ENCODE peak calls at places on chromosomes 13 and 19, in ten cellular contexts. G is left lung, H is heart right ventricle, D is fibroblast of lung, B is H7, I is mucosa of descending colon, L is right lobe of liver, N is adrenal gland, U is cardiac fibroblast, F is lower leg skin. P is an unnamed sample.

GRCh38 chr19:1122972-1123363 is 19.2 kb downstream of the GPX4 start:
- DNase-seq in G (no peak), H (peak; percentile 63), D (peak; percentile 76), B (peak; percentile 100), I (peak; percentile 92), L (peak; percentile 72), N (peak; percentile 84), U (peak; percentile 90), F (no peak), P (peak; percentile 56)

GRCh38 chr19:29275266-29275665 is 62.3 kb upstream of the UQCRFS1 start:
- DNase-seq in G (no peak), H (no peak), D (no peak), B (no peak), I (no peak), L (no peak), N (no peak), U (no peak), F (no peak), P (no peak)

GRCh38 chr13:106533940-106534843 is 1.3 kb downstream of the EFNB2 start:
- DNase-seq in G (peak; percentile 50), H (peak; percentile 53), D (peak; percentile 83), B (peak; percentile 67), I (peak; percentile 71), L (peak; percentile 53), N (peak; percentile 29), U (peak; percentile 63), F (no peak), P (no peak)

GRCh38 chr19:39413269-39413902 is 917 bp downstream of the PLEKHG2 start:
- DNase-seq in G (peak; percentile 59), H (peak; percentile 81), D (peak; percentile 66), B (peak; percentile 94), I (peak; percentile 66), L (peak; percentile 72), N (peak; percentile 64), U (peak; percentile 83), F (peak; percentile 59), P (peak; percentile 58)

GRCh38 chr19:6674868-6675305 is 4.9 kb upstream of the TNFSF14 start:
- DNase-seq in G (peak; percentile 84), H (peak; percentile 47), D (peak; percentile 28), B (peak; percentile 79), I (peak; percentile 68), L (peak; percentile 74), N (peak; percentile 79), U (peak; percentile 75), F (peak; percentile 47), P (peak; percentile 95)

GRCh38 chr13:78875792-78876580 is 217.0 kb upstream of the OBI1 start:
- DNase-seq in G (no peak), H (no peak), D (no peak), B (peak; percentile 61), I (no peak), L (peak; percentile 67), N (no peak), U (no peak), F (no peak), P (peak; percentile 36)

GRCh38 chr13:40508112-40508511 is 158.3 kb downstream of the FOXO1 start:
- DNase-seq in G (no peak), H (no peak), D (peak; percentile 35), B (no peak), I (no peak), L (no peak), N (no peak), U (peak; percentile 90), F (no peak), P (no peak)

GRCh38 chr19:39341122-39341719 is 1.0 kb upstream of the SAMD4B start:
- DNase-seq in G (peak; percentile 51), H (peak; percentile 21), D (no peak), B (peak; percentile 77), I (peak; percentile 61), L (peak; percentile 43), N (peak; percentile 61), U (no peak), F (peak; percentile 56), P (peak; percentile 44)

GRCh38 chr13:30375436-30375835 is 46.9 kb upstream of the UBE2L5 start:
- DNase-seq in G (no peak), H (no peak), D (no peak), B (no peak), I (no peak), L (no peak), N (no peak), U (no peak), F (no peak), P (no peak)

GRCh38 chr13:30370146-30370545 is 52.1 kb upstream of the UBE2L5 start:
- DNase-seq in G (no peak), H (no peak), D (no peak), B (no peak), I (no peak), L (no peak), N (no peak), U (no peak), F (no peak), P (no peak)

GRCh38 chr13:30373727-30374126 is 48.6 kb upstream of the UBE2L5 start:
- DNase-seq in G (peak; percentile 54), H (no peak), D (no peak), B (no peak), I (no peak), L (no peak), N (no peak), U (no peak), F (no peak), P (peak; percentile 61)

GRCh38 chr13:30370916-30371521 is 51.3 kb upstream of the UBE2L5 start:
- DNase-seq in G (no peak), H (no peak), D (no peak), B (no peak), I (no peak), L (no peak), N (no peak), U (no peak), F (no peak), P (no peak)

GRCh38 chr13:30371649-30372265 is 50.5 kb upstream of the UBE2L5 start:
- DNase-seq in G (no peak), H (no peak), D (peak; percentile 50), B (no peak), I (peak; percentile 51), L (no peak), N (no peak), U (no peak), F (no peak), P (peak; percentile 100)
- H3K4me3 ChIP-seq in G (no peak overlapping the region), H (no peak overlapping the region), D (no peak overlapping the region), B (no peak overlapping the region), I (no peak overlapping the region), L (no peak overlapping the region), N (no peak overlapping the region), U (no peak overlapping the region), F (no peak overlapping the region), P (peak overlapping the region; percentile 60)

DNA sequence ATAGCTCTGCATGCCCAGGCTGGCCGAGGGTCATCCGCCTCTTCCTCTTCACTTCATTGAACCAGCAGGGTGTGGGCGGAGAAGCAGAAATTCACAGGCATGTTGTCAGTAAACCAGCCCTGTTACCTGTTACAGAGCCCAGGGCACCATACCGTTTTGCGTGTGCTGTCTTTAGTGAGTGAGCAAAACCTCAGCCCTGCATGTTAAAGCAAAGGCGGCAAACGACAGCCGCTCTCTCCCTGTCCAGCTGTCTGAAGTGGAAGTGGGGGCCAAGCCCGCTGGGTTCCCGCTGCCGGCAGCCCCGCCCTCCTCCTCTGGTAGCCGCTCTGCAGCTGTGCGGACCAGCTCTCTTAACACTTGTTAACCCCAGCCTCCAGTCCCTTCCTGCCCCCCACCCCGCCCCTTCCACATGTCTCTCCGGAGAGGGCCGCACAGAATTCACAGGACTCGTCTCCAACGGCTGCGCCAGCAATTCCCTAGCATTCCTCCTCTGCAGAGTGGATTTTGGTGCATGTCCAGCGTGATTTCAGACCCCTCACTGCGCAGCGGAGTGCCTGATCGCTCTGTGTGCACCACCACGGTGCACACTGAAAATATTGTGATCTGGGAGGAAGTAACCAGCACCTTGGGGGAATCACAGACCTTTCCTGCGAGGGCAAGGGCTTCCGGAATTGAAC is 12.7 kb downstream of the KLHL26 start:
- DNase-seq in G (no peak), H (peak; percentile 82), D (peak; percentile 77), B (peak; percentile 66), I (peak; percentile 57), L (no peak), N (no peak), U (peak; percentile 59), F (peak; percentile 55), P (no peak)
- H3K4me3 ChIP-seq in G (no peak overlapping the region), H (peak overlapping the region; percentile 36), D (peak overlapping the region; percentile 14), B (no peak overlapping the region), I (no peak overlapping the region), L (no peak overlapping the region), N (peak overlapping the region; percentile 1), U (no peak overlapping the region), F (no peak overlapping the region), P (no peak overlapping the region)

GRCh38 chr13:47671762-47672161 is 329.3 kb downstream of the SUCLA2 start:
- DNase-seq in G (no peak), H (no peak), D (no peak), B (no peak), I (no peak), L (no peak), N (no peak), U (no peak), F (no peak), P (no peak)

GRCh38 chr13:47675871-47676270 is 325.2 kb downstream of the SUCLA2 start:
- DNase-seq in G (no peak), H (no peak), D (no peak), B (no peak), I (no peak), L (no peak), N (no peak), U (no peak), F (no peak), P (no peak)

GRCh38 chr13:47672245-47672975 is 328.7 kb downstream of the SUCLA2 start:
- DNase-seq in G (no peak), H (no peak), D (peak; percentile 86), B (no peak), I (no peak), L (no peak), N (no peak), U (peak; percentile 75), F (no peak), P (no peak)

GRCh38 chr13:47678201-47678963 is 322.7 kb downstream of the SUCLA2 start:
- DNase-seq in G (no peak), H (no peak), D (no peak), B (no peak), I (no peak), L (no peak), N (no peak), U (no peak), F (no peak), P (no peak)

DNA sequence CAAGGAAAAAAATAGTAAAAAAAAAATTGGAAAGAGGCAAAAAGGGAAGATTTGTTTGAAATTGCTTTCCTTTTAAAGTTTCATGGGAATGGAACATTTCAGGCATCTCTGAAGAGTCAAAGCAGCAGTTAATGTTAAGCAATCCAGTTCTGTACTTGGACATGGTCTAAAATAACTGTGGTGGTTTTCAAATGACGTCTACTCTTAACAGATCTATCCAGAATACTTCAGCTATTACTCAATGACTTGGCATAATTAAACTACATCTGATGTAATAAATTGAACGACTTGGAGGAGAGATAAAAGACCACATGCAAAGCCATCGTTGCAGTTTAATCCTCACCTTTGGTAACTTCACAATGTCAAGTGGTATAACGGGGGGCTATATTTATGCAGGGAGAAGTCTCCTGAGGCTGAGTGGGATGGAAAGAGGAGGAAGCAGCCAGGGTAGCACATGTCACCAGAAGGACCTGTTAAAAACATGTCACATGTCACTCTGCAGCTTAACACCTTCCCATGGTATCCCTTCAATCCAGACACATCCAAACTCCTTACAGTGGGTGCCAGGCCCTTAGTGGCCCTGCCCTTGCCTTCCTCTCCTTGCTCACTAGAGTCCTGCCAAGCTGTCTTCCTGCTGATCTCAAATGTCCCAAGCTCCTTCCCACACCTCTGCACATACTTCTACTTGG is 327.9 kb downstream of the SUCLA2 start:
- DNase-seq in G (no peak), H (peak; percentile 3), D (peak; percentile 99), B (no peak), I (no peak), L (no peak), N (no peak), U (peak; percentile 94), F (no peak), P (peak; percentile 33)
- H3K4me3 ChIP-seq in G (no peak overlapping the region), H (no peak overlapping the region), D (no peak overlapping the region), B (no peak overlapping the region), I (no peak overlapping the region), L (no peak overlapping the region), N (no peak overlapping the region), U (no peak overlapping the region), F (no peak overlapping the region), P (no peak overlapping the region)

GRCh38 chr13:81987159-81987558 is 1646.2 kb upstream of the SPRY2 start:
- DNase-seq in G (no peak), H (no peak), D (no peak), B (peak; percentile 0), I (no peak), L (no peak), N (no peak), U (no peak), F (no peak), P (no peak)
- H3K4me3 ChIP-seq in G (no peak overlapping the region), H (no peak overlapping the region), D (no peak overlapping the region), B (no peak overlapping the region), I (no peak overlapping the region), L (no peak overlapping the region), N (no peak overlapping the region), U (no peak overlapping the region), F (no peak overlapping the region), P (no peak overlapping the region)

P was measured in NB4.